ENCODE peak calls at places on chromosomes 5 and 9, in nine cellular contexts. Y, K, S, L, C, T, I, O and B are unnamed samples.

GRCh38 chr5:63055421-63055820 is 476.8 kb downstream of the LRRC70 start:
- DNase-seq in Y (no peak), K (no peak), S (no peak), L (no peak), C (no peak), T (no peak), I (no peak), O (no peak), B (no peak)

GRCh38 chr5:6222121-6222520 is 156.2 kb downstream of the MED10 start:
- DNase-seq in Y (no peak), K (no peak), S (no peak), L (no peak), C (no peak), T (no peak), I (no peak), O (no peak), B (no peak)

GRCh38 chr9:111287127-111287526 is 42.9 kb downstream of the OR2K2 start:
- DNase-seq in Y (no peak), K (peak), S (no peak), L (no peak), C (peak), T (no peak), I (no peak), O (no peak), B (no peak)

GRCh38 chr9:93288891-93289883 is 105.2 kb downstream of the WNK2 start:
- DNase-seq in Y (no peak), K (peak), S (no peak), L (no peak), C (no peak), T (no peak), I (no peak), O (no peak), B (no peak)

GRCh38 chr9:107740088-107740980 is 250.8 kb upstream of the KLF4 start:
- DNase-seq in Y (no peak), K (no peak), S (no peak), L (no peak), C (no peak), T (no peak), I (no peak), O (no peak), B (no peak)

GRCh38 chr9:91180240-91180929 is 181.3 kb downstream of the AUH start:
- DNase-seq in Y (no peak), K (no peak), S (no peak), L (no peak), C (no peak), T (no peak), I (no peak), O (no peak), B (no peak)

GRCh38 chr5:171495122-171495700 is 75.8 kb downstream of the FGF18 start:
- DNase-seq in Y (no peak), K (no peak), S (no peak), L (no peak), C (no peak), T (no peak), I (no peak), O (no peak), B (no peak)

GRCh38 chr5:16934669-16935068 is 1.4 kb downstream of the MYO10 start:
- DNase-seq in Y (no peak), K (peak), S (no peak), L (no peak), C (no peak), T (no peak), I (no peak), O (no peak), B (no peak)

GRCh38 chr5:32283539-32284377 is 29.0 kb downstream of the MTMR12 start:
- DNase-seq in Y (no peak), K (peak), S (peak), L (no peak), C (no peak), T (no peak), I (no peak), O (no peak), B (no peak)

GRCh38 chr5:120239076-120239475 is 225.0 kb upstream of the PRR16 start:
- DNase-seq in Y (no peak), K (no peak), S (no peak), L (no peak), C (no peak), T (no peak), I (no peak), O (no peak), B (no peak)

GRCh38 chr5:14424011-14424685 is 157.4 kb upstream of the OTULINL start:
- DNase-seq in Y (no peak), K (no peak), S (no peak), L (no peak), C (no peak), T (no peak), I (no peak), O (no peak), B (no peak)

GRCh38 chr5:17206021-17206420 is 11.4 kb upstream of the BASP1 start:
- DNase-seq in Y (no peak), K (no peak), S (no peak), L (no peak), C (no peak), T (no peak), I (no peak), O (no peak), B (no peak)

GRCh38 chr9:27151693-27152397 is 42.8 kb downstream of the TEK start:
- DNase-seq in Y (no peak), K (peak), S (no peak), L (no peak), C (no peak), T (no peak), I (no peak), O (no peak), B (no peak)

GRCh38 chr9:135978650-135979461 is 17.7 kb upstream of the UBAC1 start:
- DNase-seq in Y (peak), K (no peak), S (peak), L (peak), C (no peak), T (no peak), I (peak), O (peak), B (no peak)

GRCh38 chr5:125699860-125700259 is 723.3 kb upstream of the GRAMD2B start:
- DNase-seq in Y (no peak), K (no peak), S (no peak), L (no peak), C (no peak), T (no peak), I (no peak), O (no peak), B (no peak)

GRCh38 chr5:19605846-19606407 is 382.1 kb downstream of the CDH18 start:
- DNase-seq in Y (no peak), K (no peak), S (no peak), L (no peak), C (no peak), T (no peak), I (no peak), O (no peak), B (no peak)

GRCh38 chr5:158487677-158488076 is 612.0 kb downstream of the EBF1 start:
- DNase-seq in Y (no peak), K (no peak), S (no peak), L (no peak), C (no peak), T (no peak), I (no peak), O (no peak), B (no peak)

GRCh38 chr5:176817369-176817841 is 7.0 kb downstream of the UNC5A start:
- DNase-seq in Y (no peak), K (no peak), S (no peak), L (no peak), C (no peak), T (peak), I (no peak), O (no peak), B (no peak)

GRCh38 chr5:178530526-178530925 is 59.7 kb downstream of the COL23A1 start:
- DNase-seq in Y (no peak), K (no peak), S (no peak), L (no peak), C (no peak), T (no peak), I (no peak), O (no peak), B (no peak)

GRCh38 chr5:149466457-149466972 is 84.7 kb downstream of the CSNK1A1 start:
- DNase-seq in Y (no peak), K (peak), S (no peak), L (no peak), C (no peak), T (no peak), I (no peak), O (no peak), B (no peak)

GRCh38 chr5:5637163-5637562 is 214.7 kb downstream of the ICE1 start:
- DNase-seq in Y (no peak), K (no peak), S (no peak), L (no peak), C (no peak), T (no peak), I (no peak), O (no peak), B (no peak)

GRCh38 chr5:125196479-125197183 is 450.2 kb upstream of the ZNF608 start:
- DNase-seq in Y (no peak), K (no peak), S (no peak), L (no peak), C (no peak), T (peak), I (no peak), O (no peak), B (no peak)

GRCh38 chr5:24535646-24536045 is 109.1 kb downstream of the CDH10 start:
- DNase-seq in Y (no peak), K (no peak), S (no peak), L (no peak), C (no peak), T (no peak), I (no peak), O (no peak), B (no peak)

GRCh38 chr5:55603947-55604346 is 69.2 kb upstream of the PLPP1 start:
- DNase-seq in Y (no peak), K (peak), S (no peak), L (no peak), C (no peak), T (no peak), I (no peak), O (no peak), B (no peak)

GRCh38 chr9:89878687-89879086 is 273.9 kb downstream of the GADD45G start:
- DNase-seq in Y (no peak), K (no peak), S (no peak), L (no peak), C (no peak), T (peak), I (no peak), O (no peak), B (no peak)

GRCh38 chr9:120109242-120109641 is 470.7 kb downstream of the CDK5RAP2 start:
- DNase-seq in Y (no peak), K (no peak), S (no peak), L (no peak), C (no peak), T (peak), I (no peak), O (no peak), B (no peak)

GRCh38 chr9:84697494-84698114 is 28.1 kb downstream of the NTRK2 start:
- DNase-seq in Y (peak), K (peak), S (peak), L (no peak), C (no peak), T (peak), I (peak), O (no peak), B (peak)